ENCODE peak calls at places on chromosomes 16 and 17, in nine cellular contexts. B is colonic mucosa; X is BE2C; J is activated T-helper 9 cell treated with anti-CD3 and anti-CD28 coated beads, Interleukin-2, amount 50 U/mL, for 16 hours; D is neural progenitor cell; M is CMK; W is GM04503; C is stimulated activated CD4-positive, alpha-beta T cell treated with anti-CD3 and anti-CD28 coated beads, TNF-alpha, amount 100 ng/mL, for 1 hour; T is posterior vena cava. R is an unnamed sample.
A peak's percentile ranks its signal among the peaks of the same experiment; 100 is the strongest.

GRCh38 chr16:17318200-17318599 is 152.6 kb downstream of the XYLT1 start:
- DNase-seq in T (no peak), X (no peak), J (no peak), D (no peak), C (no peak), M (no peak), B (no peak), W (peak; percentile 53), R (no peak)

GRCh38 chr17:39152134-39152884 is 872 bp upstream of the PLXDC1 start:
- DNase-seq in B (peak; percentile 40), W (no peak), J (no peak), M (no peak), D (peak; percentile 62), X (no peak), C (no peak), T (no peak), R (no peak)

GRCh38 chr16:1757714-1758461 is 13.5 kb downstream of the NME3 start:
- DNase-seq in B (peak; percentile 73), J (no peak), T (no peak), C (no peak), M (no peak), D (no peak), X (no peak), W (no peak), R (no peak)

GRCh38 chr16:85471469-85472431 is 141.4 kb upstream of the GSE1 start:
- DNase-seq in C (no peak), W (no peak), T (no peak), J (no peak), X (no peak), D (no peak), B (peak; percentile 71), M (no peak), R (no peak)

GRCh38 chr17:3732171-3732570 is 8.5 kb downstream of the HASPIN start:
- DNase-seq in J (no peak), B (no peak), W (no peak), X (no peak), M (no peak), D (no peak), T (no peak), C (no peak), R (peak; percentile 39)

GRCh38 chr17:79633937-79634813 is 23.3 kb upstream of the RBFOX3 start:
- DNase-seq in B (peak; percentile 12), M (no peak), C (no peak), J (no peak), X (no peak), D (no peak), W (no peak), T (peak; percentile 67), R (no peak)

GRCh38 chr17:14135906-14136590 is 66.7 kb downstream of the COX10 start:
- DNase-seq in X (no peak), J (no peak), B (no peak), M (no peak), D (no peak), T (no peak), W (no peak), C (no peak), R (no peak)

GRCh38 chr16:9797306-9797705 is 384.9 kb downstream of the GRIN2A start:
- DNase-seq in J (no peak), B (no peak), T (no peak), X (no peak), M (no peak), D (no peak), W (peak; percentile 63), C (no peak), R (no peak)

GRCh38 chr16:74480150-74481029 is 59.1 kb upstream of the CLEC18B start:
- DNase-seq in X (no peak), J (no peak), W (peak; percentile 36), T (no peak), B (peak; percentile 92), D (peak; percentile 26), M (no peak), C (no peak), R (no peak)

GRCh38 chr16:57846078-57846697 is 43.9 kb upstream of the KIFC3 start:
- DNase-seq in W (no peak), J (no peak), M (no peak), C (no peak), T (no peak), X (no peak), D (peak; percentile 76), B (no peak), R (peak; percentile 37)

GRCh38 chr17:40582328-40582901 is 17.1 kb upstream of the CCR7 start:
- DNase-seq in T (no peak), M (no peak), D (no peak), B (no peak), X (no peak), J (no peak), W (no peak), C (no peak), R (no peak)

GRCh38 chr16:85428899-85429775 is 184.0 kb upstream of the GSE1 start:
- DNase-seq in J (no peak), D (no peak), T (peak; percentile 76), M (no peak), X (peak; percentile 55), W (no peak), C (no peak), B (peak; percentile 17), R (peak; percentile 80)

GRCh38 chr17:44360826-44361225 is 2.8 kb downstream of the FAM171A2 start:
- DNase-seq in T (no peak), X (no peak), J (no peak), W (no peak), C (no peak), D (peak; percentile 85), B (no peak), M (no peak), R (peak; percentile 57)

GRCh38 chr16:8505327-8505991 is 84.9 kb downstream of the TMEM114 start:
- DNase-seq in M (no peak), B (peak; percentile 43), J (no peak), W (no peak), X (no peak), D (peak; percentile 32), T (no peak), C (no peak), R (no peak)

GRCh38 chr17:12229315-12229714 is 208.6 kb downstream of the MAP2K4 start:
- DNase-seq in X (no peak), T (peak; percentile 83), C (no peak), J (no peak), D (peak; percentile 25), W (no peak), M (no peak), B (no peak), R (no peak)

GRCh38 chr17:263271-263670 is 81.8 kb upstream of the DOC2B start:
- DNase-seq in D (no peak), M (no peak), J (no peak), X (no peak), T (no peak), B (peak; percentile 5), W (no peak), C (no peak), R (no peak)

GRCh38 chr16:30185141-30185682 is 1.8 kb downstream of the CORO1A start:
- DNase-seq in M (peak; percentile 14), C (no peak), B (no peak), X (peak; percentile 18), D (no peak), T (no peak), W (no peak), J (peak; percentile 2), R (no peak)

GRCh38 chr16:83882118-83882879 is 16.6 kb upstream of the MLYCD start:
- DNase-seq in D (peak; percentile 59), X (no peak), T (no peak), C (no peak), W (no peak), M (no peak), B (no peak), J (no peak), R (no peak)

GRCh38 chr17:1124896-1125774 is 54.6 kb downstream of the ABR start:
- DNase-seq in C (no peak), M (no peak), X (no peak), B (no peak), T (no peak), J (no peak), D (no peak), W (no peak), R (no peak)

GRCh38 chr16:58638148-58639036 is 8.8 kb upstream of the CNOT1 start:
- DNase-seq in D (peak; percentile 35), J (no peak), C (no peak), B (no peak), M (no peak), T (peak; percentile 71), X (peak; percentile 63), W (peak; percentile 61), R (no peak)

R was measured in SK-N-DZ.